ENCODE peak calls at places on chromosomes 12 and 14, in six cellular contexts. S is neural crest cell; C is activated CD4-positive, CD25-positive, alpha-beta regulatory T cell; M is fibroblast of villous mesenchyme; X is hypothalamus; R is activated naive CD4-positive, alpha-beta T cell. J is an unnamed sample.

GRCh38 chr12:3225154-3225795 is 148.1 kb downstream of the TSPAN9 start:
- DNase-seq in X (no peak), M (peak), C (no peak), R (no peak), S (no peak), J (no peak)

GRCh38 chr14:60848066-60848465 is 113.5 kb downstream of the MNAT1 start:
- DNase-seq in R (no peak), S (no peak), M (no peak), X (no peak), C (no peak), J (no peak)

GRCh38 chr14:30417121-30417520 is 141.8 kb upstream of the G2E3 start:
- DNase-seq in R (no peak), C (no peak), M (no peak), S (no peak), X (no peak), J (no peak)

GRCh38 chr12:48084066-48084465 is 21.8 kb downstream of the SENP1 start:
- DNase-seq in R (no peak), X (no peak), S (no peak), M (peak), C (no peak), J (no peak)

GRCh38 chr14:91554535-91555332 is 44.6 kb upstream of the PPP4R3A start:
- DNase-seq in S (no peak), R (no peak), M (no peak), X (no peak), C (no peak), J (no peak)

GRCh38 chr12:88650715-88651114 is 70.4 kb upstream of the KITLG start:
- DNase-seq in R (no peak), S (no peak), C (no peak), X (no peak), M (peak), J (no peak)

GRCh38 chr12:110185626-110186025 is 61.5 kb downstream of the IFT81 start:
- DNase-seq in C (no peak), S (no peak), X (no peak), R (no peak), M (no peak), J (no peak)

GRCh38 chr12:20382117-20382516 is 13.8 kb downstream of the PDE3A start:
- DNase-seq in X (no peak), S (no peak), C (no peak), R (no peak), M (peak), J (no peak)

GRCh38 chr12:24073170-24073810 is 123.8 kb upstream of the SOX5 start:
- DNase-seq in R (no peak), X (no peak), M (no peak), C (no peak), S (no peak), J (no peak)

GRCh38 chr14:32939254-32940065 is 781 bp downstream of the NPAS3 start:
- DNase-seq in C (no peak), R (no peak), S (peak), X (peak), M (peak), J (peak)

GRCh38 chr12:107379852-107380567 is 286.7 kb upstream of the CRY1 start:
- DNase-seq in C (no peak), S (no peak), X (no peak), R (no peak), M (peak), J (no peak)

GRCh38 chr12:147242-147641 is 66.7 kb downstream of the SLC6A12 start:
- DNase-seq in C (no peak), S (no peak), X (no peak), M (no peak), R (no peak), J (no peak)

GRCh38 chr12:84793558-84794367 is 118.8 kb downstream of the SLC6A15 start:
- DNase-seq in R (no peak), M (no peak), C (no peak), S (no peak), X (no peak), J (no peak)

GRCh38 chr12:115598827-115599226 is 678.7 kb downstream of the MED13L start:
- DNase-seq in S (peak), X (peak), R (no peak), C (no peak), M (peak), J (no peak)

GRCh38 chr14:68834816-68835215 is 41.9 kb upstream of the ZFP36L1 start:
- DNase-seq in M (no peak), R (no peak), S (no peak), C (no peak), X (no peak), J (no peak)

GRCh38 chr14:104878582-104878981 is 13.5 kb downstream of the CEP170B start:
- DNase-seq in M (no peak), S (no peak), C (no peak), R (no peak), X (no peak), J (no peak)

GRCh38 chr14:34951286-34951685 is 31.5 kb upstream of the SRP54 start:
- DNase-seq in S (no peak), M (peak), C (no peak), X (no peak), R (no peak), J (no peak)

GRCh38 chr12:116594325-116595038 is 35.3 kb downstream of the MAP1LC3B2 start:
- DNase-seq in S (no peak), M (no peak), R (peak), C (no peak), X (no peak), J (no peak)

GRCh38 chr14:104792101-104792884 is 3.3 kb downstream of the AKT1 start:
- DNase-seq in R (no peak), X (no peak), M (no peak), C (no peak), S (no peak), J (no peak)

GRCh38 chr12:29741342-29742241 is 42.1 kb downstream of the TMTC1 start:
- DNase-seq in C (no peak), S (no peak), M (peak), R (no peak), X (no peak), J (no peak)

GRCh38 chr12:121334513-121335343 is 17.5 kb downstream of the ANAPC5 start:
- DNase-seq in X (no peak), R (no peak), S (no peak), M (peak), C (no peak), J (no peak)

GRCh38 chr12:54998958-54999510 is 14.5 kb upstream of the TESPA1 start:
- DNase-seq in M (no peak), R (no peak), C (no peak), S (no peak), X (no peak), J (no peak)

GRCh38 chr12:89862511-89863331 is 154.1 kb upstream of the ATP2B1 start:
- DNase-seq in S (no peak), X (no peak), M (peak), R (no peak), C (no peak), J (no peak)

GRCh38 chr14:20421267-20421666 is 8.0 kb upstream of the TEP1 start:
- DNase-seq in C (no peak), S (no peak), M (no peak), R (no peak), X (no peak), J (no peak)

GRCh38 chr14:24605435-24606190 is 3.9 kb downstream of the GZMH start:
- DNase-seq in R (peak), S (peak), X (no peak), M (no peak), C (peak), J (no peak)

GRCh38 chr14:77889971-77890442 is 90.1 kb downstream of the ADCK1 start:
- DNase-seq in M (peak), C (no peak), S (no peak), R (no peak), X (no peak), J (no peak)

GRCh38 chr12:34605510-34605887 is 583.2 kb downstream of the ALG10 start:
- DNase-seq in X (no peak), M (no peak), C (no peak), S (no peak), R (no peak), J (no peak)

GRCh38 chr12:114812858-114813761 is 129.1 kb upstream of the TBX3 start:
- DNase-seq in X (no peak), C (no peak), R (no peak), M (peak), S (no peak), J (no peak)

GRCh38 chr14:29028973-29029582 is 262.5 kb downstream of the FOXG1 start:
- DNase-seq in S (no peak), C (no peak), M (peak), R (no peak), X (no peak), J (no peak)